ENCODE peak calls at places on chromosomes 1 and 21, in five cellular contexts. S, O, R, K and J are unnamed samples. For H3K4me1 and H3K36me3, the result is how much of the 10 kb centered on the place peaks cover.

GRCh38 chr1:11280719-11281376 is 7.8 kb downstream of the UBIAD1 start:
- DNase-seq in R (no peak), K (no peak), S (no peak), O (no peak), J (no peak)

GRCh38 chr1:84632142-84632541 is 57.9 kb upstream of the CTBS start:
- DNase-seq in O (no peak), S (no peak), R (no peak), K (no peak), J (no peak)

GRCh38 chr1:52706941-52707926 is 9.1 kb upstream of the COA7 start:
- DNase-seq in O (no peak), R (no peak), S (peak), K (peak), J (peak)

GRCh38 chr1:30284728-30285460 is 438.5 kb downstream of the MATN1 start:
- DNase-seq in K (no peak), R (no peak), S (no peak), O (no peak), J (no peak)

GRCh38 chr1:28197682-28198415 is 21.4 kb upstream of the PTAFR start:
- DNase-seq in K (no peak), S (no peak), R (no peak), O (no peak), J (no peak)

GRCh38 chr1:211327341-211327921 is 798 bp downstream of the TRAF5 start:
- DNase-seq in R (no peak), S (peak), O (no peak), K (no peak), J (no peak)

GRCh38 chr1:17777330-17777729 is 22.2 kb downstream of the ACTL8 start:
- DNase-seq in S (no peak), R (no peak), O (no peak), K (no peak), J (no peak)

GRCh38 chr1:166089804-166090203 is 77.0 kb downstream of the FAM78B start:
- DNase-seq in O (no peak), K (no peak), S (no peak), R (no peak), J (no peak)

GRCh38 chr1:32337855-32338636 is 2.0 kb upstream of the MARCKSL1 start:
- DNase-seq in S (peak), R (no peak), K (no peak), O (no peak), J (no peak)

GRCh38 chr1:197902454-197903195 is at the start of gene C1orf53:
- DNase-seq in S (peak), K (peak), O (peak), R (no peak), J (peak)

GRCh38 chr1:212625781-212626450 is 17.4 kb downstream of the ATF3 start:
- DNase-seq in R (no peak), O (no peak), S (no peak), K (no peak), J (no peak)

GRCh38 chr1:22142315-22143064 is 407 bp downstream of the WNT4 start:
- DNase-seq in K (no peak), S (peak), O (no peak), R (no peak), J (no peak)

GRCh38 chr1:214660900-214661299 is 57.9 kb downstream of the CENPF start:
- DNase-seq in S (peak), K (no peak), R (no peak), O (no peak), J (no peak)

GRCh38 chr1:26189331-26189730 is 1.1 kb upstream of the CATSPER4 start:
- DNase-seq in S (no peak), K (no peak), R (no peak), O (no peak), J (no peak)

GRCh38 chr1:208935517-208936187 is 647.9 kb upstream of the CAMK1G start:
- DNase-seq in K (no peak), R (no peak), S (peak), O (no peak), J (no peak)

GRCh38 chr1:170290971-170291370 is 145.2 kb downstream of the NTMT2 start:
- DNase-seq in R (no peak), O (no peak), K (no peak), S (no peak), J (no peak)

GRCh38 chr1:179034720-179035119 is 9.0 kb downstream of the FAM20B start:
- DNase-seq in O (no peak), K (no peak), R (no peak), S (peak), J (no peak)

GRCh38 chr1:211335507-211336157 is 9.0 kb downstream of the TRAF5 start:
- DNase-seq in O (no peak), K (no peak), S (no peak), R (no peak), J (no peak)

GRCh38 chr1:64173300-64173940 is 30.0 kb upstream of the UBE2U start:
- DNase-seq in O (no peak), R (no peak), S (peak), K (no peak), J (no peak)

GRCh38 chr1:147892216-147892615 is 10.4 kb upstream of the GJA8 start:
- DNase-seq in S (peak), R (no peak), O (no peak), K (no peak), J (no peak)

GRCh38 chr1:204599098-204599497 is 82.9 kb downstream of the MDM4 start:
- DNase-seq in O (no peak), R (no peak), S (no peak), K (no peak), J (no peak)

GRCh38 chr1:22132517-22133235 is 10.2 kb downstream of the WNT4 start:
- DNase-seq in O (peak), R (no peak), K (no peak), S (peak), J (no peak)

GRCh38 chr1:64539808-64540207 is 69.9 kb downstream of the CACHD1 start:
- DNase-seq in R (no peak), K (peak), O (peak), S (no peak), J (peak)

GRCh38 chr1:72365693-72366092 is 83.4 kb upstream of the NEGR1 start:
- DNase-seq in S (no peak), O (no peak), R (no peak), K (no peak), J (no peak)

GRCh38 chr1:92476071-92476607 is 10.6 kb downstream of the GFI1 start:
- DNase-seq in O (no peak), R (no peak), K (no peak), S (no peak), J (no peak)

GRCh38 chr1:172637522-172637921 is 21.4 kb upstream of the FASLG start:
- DNase-seq in K (no peak), R (no peak), S (peak), O (no peak), J (no peak)

GRCh38 chr21:33025106-33025470 is 647 bp upstream of the OLIG2 start:
- DNase-seq in K (no peak), S (no peak), R (no peak), O (no peak), J (no peak)

GRCh38 chr1:204250428-204251030 is 36.7 kb upstream of the GOLT1A start:
- DNase-seq in O (peak), K (no peak), S (no peak), R (no peak), J (no peak)

GRCh38 chr1:96416111-96416595 is 305.4 kb upstream of the PTBP2 start:
- DNase-seq in O (peak), S (peak), R (peak), K (peak), J (no peak)

GRCh38 chr1:41456847-41457540 is 27.5 kb downstream of the EDN2 start:
- DNase-seq in R (no peak), O (no peak), K (no peak), S (no peak), J (no peak)

GRCh38 chr21:27258222-27258621 is 291.3 kb upstream of the ADAMTS5 start:
- DNase-seq in O (no peak), K (no peak), R (no peak), S (no peak), J (no peak)

GRCh38 chr1:59422921-59423575 is 126.2 kb downstream of the FGGY start:
- DNase-seq in K (peak), S (peak), R (no peak), O (peak), J (peak)

GRCh38 chr1:117828206-117828605 is 101.2 kb downstream of the GDAP2 start:
- DNase-seq in R (no peak), S (no peak), O (peak), K (peak), J (no peak)

GRCh38 chr1:226862900-226863299 is 7.5 kb upstream of the PSEN2 start:
- DNase-seq in R (no peak), K (no peak), O (no peak), S (peak), J (no peak)

GRCh38 chr1:247077768-247078314 is 770 bp downstream of the ZNF670 start:
- DNase-seq in K (no peak), S (peak), R (no peak), O (no peak), J (no peak)

GRCh38 chr1:212915245-212916091 is 34.9 kb upstream of the VASH2 start:
- DNase-seq in R (no peak), S (peak), K (peak), O (no peak), J (no peak)

DNA sequence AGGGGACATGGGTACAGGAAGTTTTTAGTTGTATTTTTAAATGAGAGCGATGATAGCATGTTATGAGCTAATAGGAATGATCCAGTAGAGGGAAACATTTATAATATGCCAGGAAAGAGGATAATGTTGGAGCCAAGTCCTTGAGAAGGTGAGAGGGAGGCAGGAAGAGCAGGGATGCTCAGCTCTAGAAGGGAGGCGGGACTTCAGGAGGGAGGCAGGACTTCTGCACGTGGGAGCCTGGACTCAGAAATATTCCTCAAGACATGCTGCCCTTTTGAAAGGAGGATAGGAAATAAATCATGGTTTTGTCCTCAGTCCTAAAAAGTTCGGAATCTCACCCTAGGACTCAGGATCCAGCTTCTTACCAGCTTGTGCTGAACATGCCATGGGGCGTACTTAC is 5.9 kb downstream of the ADARB1 start:
- DNase-seq in S (no peak), O (no peak), K (no peak), R (no peak), J (no peak)
- H3K4me1 ChIP-seq in S (under half), O (under half), K (half or more), R (under half), J (under half)

GRCh38 chr1:93722081-93723031 is 40.7 kb upstream of the BCAR3 start:
- DNase-seq in R (no peak), S (no peak), K (peak), O (no peak), J (no peak)
- H3K36me3 ChIP-seq in R (under half), S (under half), K (under half), O (under half), J (under half)

GRCh38 chr1:3616861-3617260 is 5.6 kb upstream of the MEGF6 start:
- DNase-seq in K (no peak), S (no peak), R (no peak), O (no peak), J (no peak)
- H3K4me3 ChIP-seq in K (no peak), S (no peak), R (no peak), O (no peak), J (no peak)

DNA sequence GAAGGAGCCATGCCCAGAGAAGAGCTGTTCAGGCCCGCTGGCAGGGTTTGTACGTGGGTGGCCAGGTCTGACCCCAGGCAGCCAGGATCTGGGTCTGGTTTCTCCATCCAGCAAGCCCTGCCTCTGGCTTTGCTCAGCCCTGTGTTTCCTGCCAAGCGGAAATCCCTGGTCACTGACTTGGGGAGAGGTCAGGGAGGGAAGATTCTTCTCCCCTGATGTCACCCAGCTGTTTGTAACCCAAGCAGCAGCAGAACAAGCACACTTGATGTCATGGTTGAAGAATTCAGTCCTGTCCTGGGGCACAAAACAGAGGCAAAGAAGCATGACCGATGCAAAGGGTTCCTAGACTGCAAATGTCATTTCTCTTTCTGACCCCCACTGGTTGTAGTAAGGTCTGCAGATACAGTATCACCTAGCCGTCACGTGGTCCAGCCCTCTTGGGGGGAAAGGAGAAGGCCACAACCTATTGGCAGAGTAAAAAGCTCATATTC is 121.0 kb downstream of the SYT2 start:
- DNase-seq in S (peak), O (peak), K (peak), R (peak), J (no peak)
- H3K4me1 ChIP-seq in S (under half), O (under half), K (half or more), R (under half), J (under half)

DNA sequence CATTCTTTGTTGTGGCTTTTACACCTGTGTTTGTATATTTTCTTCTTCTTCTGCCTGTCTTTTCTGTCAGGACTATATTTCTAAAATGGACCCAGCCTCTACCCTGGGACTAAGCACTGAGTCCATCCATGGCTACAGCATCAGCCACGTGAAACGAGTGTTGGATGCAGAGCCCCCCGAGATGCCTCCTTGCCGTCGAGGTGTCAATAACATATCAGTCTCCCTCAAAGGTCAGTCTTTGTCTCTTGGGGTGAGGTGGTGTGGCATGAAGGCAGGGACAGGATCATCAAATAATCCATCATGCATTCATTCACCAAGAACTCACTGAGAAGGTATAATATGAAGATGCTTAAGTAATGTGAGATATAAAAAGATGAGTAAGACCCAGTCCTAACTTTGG is 19.1 kb upstream of the IPO9 start:
- DNase-seq in O (no peak), S (no peak), R (no peak), K (no peak), J (no peak)
- H3K36me3 ChIP-seq in O (under half), S (under half), R (under half), K (half or more), J (under half)

GRCh38 chr1:95071539-95071938 is 1.2 kb downstream of the ALG14 start:
- DNase-seq in O (no peak), R (no peak), S (peak), K (no peak), J (no peak)
- H3K4me3 ChIP-seq in O (no peak), R (peak), S (peak), K (peak), J (peak)

GRCh38 chr1:207282496-207283380 is 38.7 kb upstream of the CD55 start:
- DNase-seq in K (no peak), O (no peak), S (peak), R (no peak), J (no peak)
- H3K4me1 ChIP-seq in K (under half), O (under half), S (under half), R (under half), J (under half)